ENCODE peak calls at places on chromosome 3, in four cellular contexts. One of them, this sample, is unnamed.

GRCh38 chr3:47578119-47578630 is 490 bp downstream of the CSPG5 start:
- DNase-seq in effector memory CD4-positive, alpha-beta T cell: peak; percentile 17
- DNase-seq in CD8-positive, alpha-beta T cell: peak; percentile 55
- DNase-seq in mucosa of descending colon: peak; percentile 66
- DNase-seq in this sample: no peak

GRCh38 chr3:66386925-66387650 is 113.7 kb downstream of the LRIG1 start:
- DNase-seq in CD8-positive, alpha-beta T cell: no peak
- DNase-seq in effector memory CD4-positive, alpha-beta T cell: no peak
- DNase-seq in mucosa of descending colon: no peak
- DNase-seq in this sample: no peak

GRCh38 chr3:37741644-37742043 is 120.0 kb upstream of the CTDSPL start:
- DNase-seq in effector memory CD4-positive, alpha-beta T cell: no peak
- DNase-seq in mucosa of descending colon: no peak
- DNase-seq in CD8-positive, alpha-beta T cell: no peak
- DNase-seq in this sample: no peak

GRCh38 chr3:30620402-30621360 is 14.3 kb downstream of the TGFBR2 start:
- DNase-seq in mucosa of descending colon: no peak
- DNase-seq in effector memory CD4-positive, alpha-beta T cell: no peak
- DNase-seq in CD8-positive, alpha-beta T cell: no peak
- DNase-seq in this sample: no peak

GRCh38 chr3:112303811-112304325 is 9.9 kb upstream of the SLC9C1 start:
- DNase-seq in CD8-positive, alpha-beta T cell: peak; percentile 61
- DNase-seq in effector memory CD4-positive, alpha-beta T cell: no peak
- DNase-seq in mucosa of descending colon: no peak
- DNase-seq in this sample: no peak

GRCh38 chr3:5020262-5020722 is 41.1 kb downstream of the BHLHE40 start:
- DNase-seq in CD8-positive, alpha-beta T cell: no peak
- DNase-seq in effector memory CD4-positive, alpha-beta T cell: no peak
- DNase-seq in mucosa of descending colon: no peak
- DNase-seq in this sample: no peak

GRCh38 chr3:43214616-43215015 is 71.7 kb upstream of the SNRK start:
- DNase-seq in CD8-positive, alpha-beta T cell: no peak
- DNase-seq in mucosa of descending colon: no peak
- DNase-seq in effector memory CD4-positive, alpha-beta T cell: no peak
- DNase-seq in this sample: no peak

GRCh38 chr3:127688416-127689265 is 15.9 kb downstream of the ABTB1 start:
- DNase-seq in effector memory CD4-positive, alpha-beta T cell: no peak
- DNase-seq in mucosa of descending colon: peak; percentile 30
- DNase-seq in CD8-positive, alpha-beta T cell: no peak
- DNase-seq in this sample: no peak

GRCh38 chr3:44762170-44762677 is 630 bp downstream of the KIF15 start:
- DNase-seq in effector memory CD4-positive, alpha-beta T cell: no peak
- DNase-seq in mucosa of descending colon: no peak
- DNase-seq in CD8-positive, alpha-beta T cell: no peak
- DNase-seq in this sample: no peak

GRCh38 chr3:158103131-158103955 is 2.9 kb downstream of the SHOX2 start:
- DNase-seq in mucosa of descending colon: peak; percentile 52
- DNase-seq in CD8-positive, alpha-beta T cell: peak; percentile 53
- DNase-seq in effector memory CD4-positive, alpha-beta T cell: no peak
- DNase-seq in this sample: no peak

GRCh38 chr3:59257506-59257905 is 207.7 kb upstream of the CFAP20DC start:
- DNase-seq in effector memory CD4-positive, alpha-beta T cell: no peak
- DNase-seq in CD8-positive, alpha-beta T cell: no peak
- DNase-seq in mucosa of descending colon: no peak
- DNase-seq in this sample: no peak

GRCh38 chr3:86923071-86923476 is 67.9 kb downstream of the VGLL3 start:
- DNase-seq in mucosa of descending colon: no peak
- DNase-seq in effector memory CD4-positive, alpha-beta T cell: no peak
- DNase-seq in CD8-positive, alpha-beta T cell: no peak
- DNase-seq in this sample: no peak

GRCh38 chr3:123098411-123099330 is 31.8 kb downstream of the PDIA5 start:
- DNase-seq in effector memory CD4-positive, alpha-beta T cell: no peak
- DNase-seq in CD8-positive, alpha-beta T cell: no peak
- DNase-seq in mucosa of descending colon: no peak
- DNase-seq in this sample: no peak

GRCh38 chr3:82044918-82045715 is 283.7 kb upstream of the GBE1 start:
- DNase-seq in mucosa of descending colon: no peak
- DNase-seq in effector memory CD4-positive, alpha-beta T cell: no peak
- DNase-seq in CD8-positive, alpha-beta T cell: no peak
- DNase-seq in this sample: no peak

GRCh38 chr3:136659253-136659652 is 92.9 kb downstream of the STAG1 start:
- DNase-seq in mucosa of descending colon: no peak
- DNase-seq in effector memory CD4-positive, alpha-beta T cell: no peak
- DNase-seq in CD8-positive, alpha-beta T cell: no peak
- DNase-seq in this sample: no peak

GRCh38 chr3:141261472-141262171 is 30.0 kb downstream of the PXYLP1 start:
- DNase-seq in mucosa of descending colon: no peak
- DNase-seq in effector memory CD4-positive, alpha-beta T cell: no peak
- DNase-seq in CD8-positive, alpha-beta T cell: no peak
- DNase-seq in this sample: peak; percentile 78

GRCh38 chr3:126399756-126400155 is 5.0 kb downstream of the CFAP100 start:
- DNase-seq in mucosa of descending colon: no peak
- DNase-seq in effector memory CD4-positive, alpha-beta T cell: no peak
- DNase-seq in CD8-positive, alpha-beta T cell: no peak
- DNase-seq in this sample: no peak

GRCh38 chr3:128353991-128354687 is 112.6 kb downstream of the DNAJB8 start:
- DNase-seq in mucosa of descending colon: no peak
- DNase-seq in effector memory CD4-positive, alpha-beta T cell: no peak
- DNase-seq in CD8-positive, alpha-beta T cell: no peak
- DNase-seq in this sample: no peak

GRCh38 chr3:113606539-113607218 is 74.3 kb downstream of the SIDT1 start:
- DNase-seq in mucosa of descending colon: no peak
- DNase-seq in CD8-positive, alpha-beta T cell: peak; percentile 61
- DNase-seq in effector memory CD4-positive, alpha-beta T cell: no peak
- DNase-seq in this sample: peak; percentile 98

GRCh38 chr3:171788546-171789351 is 21.5 kb downstream of the PLD1 start:
- DNase-seq in mucosa of descending colon: no peak
- DNase-seq in CD8-positive, alpha-beta T cell: no peak
- DNase-seq in effector memory CD4-positive, alpha-beta T cell: no peak
- DNase-seq in this sample: peak; percentile 20

GRCh38 chr3:121477589-121477988 is 68.2 kb downstream of the POLQ start:
- DNase-seq in effector memory CD4-positive, alpha-beta T cell: no peak
- DNase-seq in mucosa of descending colon: no peak
- DNase-seq in CD8-positive, alpha-beta T cell: no peak
- DNase-seq in this sample: no peak

GRCh38 chr3:32420138-32420981 is 28.7 kb downstream of the CMTM7 start:
- DNase-seq in effector memory CD4-positive, alpha-beta T cell: no peak
- DNase-seq in CD8-positive, alpha-beta T cell: no peak
- DNase-seq in mucosa of descending colon: no peak
- DNase-seq in this sample: no peak

GRCh38 chr3:14602804-14603644 is 48.5 kb upstream of the CCDC174 start:
- DNase-seq in CD8-positive, alpha-beta T cell: no peak
- DNase-seq in effector memory CD4-positive, alpha-beta T cell: no peak
- DNase-seq in mucosa of descending colon: no peak
- DNase-seq in this sample: no peak

GRCh38 chr3:14601692-14602005 is 49.9 kb upstream of the CCDC174 start:
- DNase-seq in mucosa of descending colon: no peak
- DNase-seq in CD8-positive, alpha-beta T cell: no peak
- DNase-seq in effector memory CD4-positive, alpha-beta T cell: no peak
- DNase-seq in this sample: no peak

GRCh38 chr3:14600075-14600474 is 51.5 kb upstream of the CCDC174 start:
- DNase-seq in CD8-positive, alpha-beta T cell: no peak
- DNase-seq in mucosa of descending colon: no peak
- DNase-seq in effector memory CD4-positive, alpha-beta T cell: no peak
- DNase-seq in this sample: no peak

GRCh38 chr3:14600856-14601610 is 50.5 kb upstream of the CCDC174 start:
- DNase-seq in mucosa of descending colon: no peak
- DNase-seq in effector memory CD4-positive, alpha-beta T cell: no peak
- DNase-seq in CD8-positive, alpha-beta T cell: no peak
- DNase-seq in this sample: no peak

GRCh38 chr3:14602006-14602803 is 49.4 kb upstream of the CCDC174 start:
- DNase-seq in CD8-positive, alpha-beta T cell: no peak
- DNase-seq in mucosa of descending colon: no peak
- DNase-seq in effector memory CD4-positive, alpha-beta T cell: no peak
- DNase-seq in this sample: no peak
- H3K4me3 ChIP-seq in CD8-positive, alpha-beta T cell: no peak overlapping the region
- H3K4me3 ChIP-seq in mucosa of descending colon: no peak overlapping the region
- H3K4me3 ChIP-seq in effector memory CD4-positive, alpha-beta T cell: no peak overlapping the region
- H3K4me3 ChIP-seq in this sample: no peak overlapping the region

GRCh38 chr3:77150759-77151158 is 110.9 kb downstream of the ROBO2 start:
- DNase-seq in CD8-positive, alpha-beta T cell: no peak
- DNase-seq in effector memory CD4-positive, alpha-beta T cell: no peak
- DNase-seq in mucosa of descending colon: no peak
- DNase-seq in this sample: no peak
- H3K4me3 ChIP-seq in CD8-positive, alpha-beta T cell: no peak overlapping the region
- H3K4me3 ChIP-seq in effector memory CD4-positive, alpha-beta T cell: no peak overlapping the region
- H3K4me3 ChIP-seq in mucosa of descending colon: no peak overlapping the region
- H3K4me3 ChIP-seq in this sample: no peak overlapping the region

GRCh38 chr3:134363381-134363755 is 10.9 kb downstream of the AMOTL2 start:
- DNase-seq in mucosa of descending colon: no peak
- DNase-seq in CD8-positive, alpha-beta T cell: no peak
- DNase-seq in effector memory CD4-positive, alpha-beta T cell: no peak
- DNase-seq in this sample: no peak
- H3K4me3 ChIP-seq in mucosa of descending colon: no peak overlapping the region
- H3K4me3 ChIP-seq in CD8-positive, alpha-beta T cell: peak overlapping the region; percentile 48
- H3K4me3 ChIP-seq in effector memory CD4-positive, alpha-beta T cell: no peak overlapping the region
- H3K4me3 ChIP-seq in this sample: peak overlapping the region; percentile 49

DNA sequence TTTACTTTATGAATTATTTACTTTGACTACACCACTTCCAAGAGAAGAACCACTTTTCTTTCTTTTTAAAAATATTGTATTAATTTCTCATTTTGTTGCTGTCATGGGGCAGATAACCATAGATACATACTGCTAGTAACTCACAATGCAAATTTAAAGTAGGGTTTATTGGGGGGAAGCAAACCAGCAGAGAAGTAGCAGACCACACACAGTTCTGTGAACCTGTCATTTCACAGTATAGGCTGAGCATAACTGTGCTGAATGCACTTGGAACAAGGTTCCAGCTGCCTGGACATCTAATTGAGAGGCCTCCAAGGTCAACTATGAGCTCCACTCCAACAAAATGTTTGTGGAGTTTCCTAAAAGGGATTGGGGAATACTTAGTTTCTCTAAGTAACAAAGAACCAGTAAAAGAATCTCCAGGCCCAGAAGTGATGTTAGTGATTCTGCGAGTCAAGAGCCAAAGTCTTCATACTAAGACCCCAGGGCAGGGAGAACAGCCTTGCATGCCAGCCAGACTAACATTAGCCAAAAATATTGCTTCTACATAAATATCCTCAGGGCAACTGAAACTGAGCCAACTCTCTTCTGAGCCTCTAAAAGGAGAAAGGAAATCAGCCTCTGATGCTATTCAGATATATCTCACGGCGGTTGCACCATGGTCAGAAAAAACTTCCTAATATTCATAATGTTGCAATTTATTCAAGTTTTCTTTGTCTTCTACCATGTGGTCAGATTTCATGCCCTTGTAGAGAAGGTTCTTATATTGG is 856.4 kb upstream of the ALCAM start:
- DNase-seq in mucosa of descending colon: no peak
- DNase-seq in effector memory CD4-positive, alpha-beta T cell: no peak
- DNase-seq in CD8-positive, alpha-beta T cell: no peak
- DNase-seq in this sample: no peak
- H3K4me3 ChIP-seq in mucosa of descending colon: no peak overlapping the region
- H3K4me3 ChIP-seq in effector memory CD4-positive, alpha-beta T cell: no peak overlapping the region
- H3K4me3 ChIP-seq in CD8-positive, alpha-beta T cell: no peak overlapping the region
- H3K4me3 ChIP-seq in this sample: no peak overlapping the region

GRCh38 chr3:98612587-98612986 is 19.2 kb upstream of the CPOX start:
- DNase-seq in effector memory CD4-positive, alpha-beta T cell: no peak
- DNase-seq in CD8-positive, alpha-beta T cell: no peak
- DNase-seq in mucosa of descending colon: no peak
- DNase-seq in this sample: peak; percentile 44
- H3K4me3 ChIP-seq in effector memory CD4-positive, alpha-beta T cell: no peak overlapping the region
- H3K4me3 ChIP-seq in CD8-positive, alpha-beta T cell: no peak overlapping the region
- H3K4me3 ChIP-seq in mucosa of descending colon: no peak overlapping the region
- H3K4me3 ChIP-seq in this sample: no peak overlapping the region

DNA sequence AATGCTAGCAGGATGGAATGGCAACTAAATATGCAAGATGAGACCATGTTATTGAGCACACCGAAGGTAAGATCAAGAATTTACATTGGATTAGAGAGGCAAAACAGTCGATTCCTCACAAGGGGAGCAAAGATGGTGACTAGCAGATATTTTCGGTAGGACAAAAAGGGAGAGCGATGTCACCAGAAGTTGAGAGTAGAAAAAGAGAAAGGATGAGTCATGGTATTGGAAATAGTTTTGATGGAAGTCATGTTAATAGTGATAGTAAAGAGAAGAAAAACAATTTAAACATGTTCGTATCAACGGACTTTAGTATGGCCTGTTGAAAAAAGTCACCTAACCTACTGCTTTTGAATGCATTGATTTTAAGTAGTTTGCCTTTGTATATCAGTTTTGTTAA is 55.0 kb downstream of the UBE2E2 start:
- DNase-seq in CD8-positive, alpha-beta T cell: no peak
- DNase-seq in mucosa of descending colon: no peak
- DNase-seq in effector memory CD4-positive, alpha-beta T cell: no peak
- DNase-seq in this sample: no peak
- H3K4me3 ChIP-seq in CD8-positive, alpha-beta T cell: no peak overlapping the region
- H3K4me3 ChIP-seq in mucosa of descending colon: no peak overlapping the region
- H3K4me3 ChIP-seq in effector memory CD4-positive, alpha-beta T cell: no peak overlapping the region
- H3K4me3 ChIP-seq in this sample: no peak overlapping the region

This sample was measured in Jurkat, Clone E6-1.